ENCODE peak calls at places on chromosomes 13 and 19, in ten cellular contexts. Q, B, O, E, S, J, D, A, I and L are unnamed samples.

GRCh38 chr19:41696402-41697197 is 8.5 kb upstream of the CEACAM7 start:
- DNase-seq in B (no peak), I (no peak), O (no peak), Q (peak; percentile 24), S (peak; percentile 48), D (no peak), J (no peak), A (no peak), E (peak; percentile 31), L (no peak)

GRCh38 chr13:72508392-72508791 is 219.0 kb downstream of the MZT1 start:
- DNase-seq in A (no peak), Q (no peak), E (no peak), S (no peak), J (no peak), O (no peak), D (no peak), I (no peak), B (no peak), L (no peak)

GRCh38 chr13:94464771-94465170 is 14.7 kb downstream of the DCT start:
- DNase-seq in I (no peak), B (no peak), S (no peak), E (no peak), A (no peak), D (no peak), J (no peak), Q (no peak), O (no peak), L (no peak)

GRCh38 chr19:55526216-55527196 is 10.4 kb downstream of the SBK2 start:
- DNase-seq in S (no peak), I (no peak), A (peak; percentile 74), D (peak; percentile 95), O (no peak), E (peak; percentile 80), B (no peak), J (peak; percentile 57), Q (peak; percentile 93), L (no peak)

GRCh38 chr13:65149687-65150086 is 2080.4 kb downstream of the PCDH9 start:
- DNase-seq in O (no peak), S (no peak), Q (no peak), B (no peak), J (no peak), D (no peak), I (no peak), A (no peak), E (no peak), L (no peak)

GRCh38 chr13:72113070-72113469 is 246.1 kb upstream of the DACH1 start:
- DNase-seq in J (no peak), B (no peak), I (no peak), S (no peak), Q (no peak), E (no peak), A (no peak), O (no peak), D (no peak), L (no peak)

GRCh38 chr19:58024661-58025060 is 9.2 kb upstream of the ZSCAN1 start:
- DNase-seq in D (no peak), Q (no peak), S (no peak), O (no peak), J (no peak), B (no peak), I (no peak), A (no peak), E (no peak), L (no peak)

GRCh38 chr13:45224181-45224580 is 23.3 kb upstream of the KCTD4 start:
- DNase-seq in B (no peak), Q (no peak), E (no peak), D (no peak), A (no peak), I (no peak), O (no peak), S (no peak), J (no peak), L (no peak)

GRCh38 chr13:60143775-60144174 is 20.0 kb downstream of the DIAPH3 start:
- DNase-seq in Q (no peak), S (no peak), I (no peak), D (no peak), A (no peak), E (no peak), B (no peak), J (no peak), O (no peak), L (no peak)

GRCh38 chr19:919157-920050 is 2.3 kb downstream of the KISS1R start:
- DNase-seq in O (no peak), J (no peak), I (no peak), E (no peak), A (no peak), Q (no peak), S (no peak), D (no peak), B (no peak), L (no peak)

GRCh38 chr19:35775298-35776101 is at the start of gene ARHGAP33:
- DNase-seq in A (peak; percentile 100), D (peak; percentile 98), S (peak; percentile 99), Q (peak; percentile 100), I (peak; percentile 87), B (peak; percentile 99), O (peak; percentile 99), J (peak; percentile 99), E (peak; percentile 100), L (peak; percentile 100)

GRCh38 chr19:35777961-35778360 is 2.6 kb downstream of the ARHGAP33 start:
- DNase-seq in E (no peak), S (no peak), Q (no peak), J (no peak), I (no peak), D (no peak), O (peak; percentile 52), A (no peak), B (no peak), L (no peak)

GRCh38 chr19:35777411-35777841 is 2.1 kb downstream of the ARHGAP33 start:
- DNase-seq in A (no peak), J (no peak), I (no peak), B (no peak), O (peak; percentile 48), S (no peak), Q (no peak), D (no peak), E (no peak), L (no peak)

GRCh38 chr19:35775046-35775297 is 392 bp upstream of the ARHGAP33 start:
- DNase-seq in B (no peak), D (no peak), Q (no peak), S (no peak), O (no peak), J (no peak), I (no peak), A (no peak), E (no peak), L (no peak)

GRCh38 chr19:35776102-35776788 is 881 bp downstream of the ARHGAP33 start:
- DNase-seq in D (no peak), S (no peak), A (no peak), Q (no peak), O (peak; percentile 57), I (no peak), B (no peak), E (no peak), J (no peak), L (no peak)
- H3K4me3 ChIP-seq in D (peak overlapping the region; percentile 62), S (peak overlapping the region; percentile 78), A (peak overlapping the region; percentile 85), Q (peak overlapping the region; percentile 98), O (peak overlapping the region; percentile 86), I (peak overlapping the region; percentile 73), B (peak overlapping the region; percentile 85), E (peak overlapping the region; percentile 88), J (peak overlapping the region; percentile 59), L (peak overlapping the region; percentile 86)

GRCh38 chr19:5925830-5926459 is 11.9 kb downstream of the CAPS start:
- DNase-seq in I (no peak), Q (no peak), D (no peak), B (no peak), A (no peak), S (no peak), O (no peak), E (peak; percentile 46), J (no peak), L (no peak)
- TF ChIP-seq EP300 in I (no peak), Q (no peak), D (no peak), B (no peak), A (no peak), S (no peak), O (no peak), E (no peak), J (no peak), L (no peak)

DNA sequence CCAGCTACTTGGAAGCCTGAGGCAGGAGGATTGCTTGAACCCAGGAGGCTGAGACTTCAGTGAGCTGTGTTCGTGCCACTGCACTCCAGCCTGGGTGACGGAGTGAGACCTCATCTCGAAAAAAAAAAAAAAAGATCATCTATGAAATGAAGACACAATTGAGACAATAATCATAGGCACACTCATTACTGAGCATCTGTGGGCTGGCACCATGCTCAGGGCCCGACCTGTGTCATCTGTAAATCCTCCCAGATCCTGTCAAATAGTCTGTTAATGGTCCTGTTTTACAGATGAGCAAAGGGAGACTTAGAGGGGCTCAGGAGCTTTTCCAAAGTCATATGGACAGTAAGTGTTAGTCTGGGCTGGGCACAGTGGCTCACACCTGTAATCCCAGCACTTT is 4.1 kb upstream of the NANOS2 start:
- DNase-seq in D (no peak), A (no peak), I (no peak), S (no peak), B (no peak), Q (no peak), J (no peak), E (no peak), O (no peak), L (no peak)
- H3K4me3 ChIP-seq in D (no peak overlapping the region), A (no peak overlapping the region), I (no peak overlapping the region), S (no peak overlapping the region), B (no peak overlapping the region), Q (no peak overlapping the region), J (no peak overlapping the region), E (no peak overlapping the region), O (no peak overlapping the region), L (no peak overlapping the region)

DNA sequence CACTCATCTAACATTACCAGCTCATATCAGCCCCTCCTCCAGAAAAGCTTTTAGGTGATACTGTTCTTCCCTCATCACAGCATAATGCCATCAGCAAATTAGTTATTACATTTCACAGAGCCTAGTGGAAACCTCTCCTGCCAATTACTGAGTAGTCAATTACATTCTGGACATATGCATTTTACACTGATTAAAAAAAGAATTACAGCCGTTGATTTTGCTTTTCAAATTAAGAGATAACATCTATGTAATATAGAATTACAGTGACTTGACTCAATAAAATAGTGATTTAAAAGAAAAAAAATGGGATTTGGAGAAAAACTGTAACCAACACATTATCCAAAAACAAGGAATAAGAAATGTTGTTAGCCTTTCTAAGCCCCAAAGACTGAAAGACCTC is 542.1 kb downstream of the UQCRFS1 start:
- DNase-seq in Q (no peak), B (no peak), S (no peak), E (no peak), J (no peak), I (no peak), A (no peak), D (no peak), O (no peak), L (no peak)
- TF ChIP-seq EP300 in Q (no peak), B (no peak), S (no peak), E (no peak), J (no peak), I (no peak), A (no peak), D (no peak), O (no peak), L (no peak)

DNA sequence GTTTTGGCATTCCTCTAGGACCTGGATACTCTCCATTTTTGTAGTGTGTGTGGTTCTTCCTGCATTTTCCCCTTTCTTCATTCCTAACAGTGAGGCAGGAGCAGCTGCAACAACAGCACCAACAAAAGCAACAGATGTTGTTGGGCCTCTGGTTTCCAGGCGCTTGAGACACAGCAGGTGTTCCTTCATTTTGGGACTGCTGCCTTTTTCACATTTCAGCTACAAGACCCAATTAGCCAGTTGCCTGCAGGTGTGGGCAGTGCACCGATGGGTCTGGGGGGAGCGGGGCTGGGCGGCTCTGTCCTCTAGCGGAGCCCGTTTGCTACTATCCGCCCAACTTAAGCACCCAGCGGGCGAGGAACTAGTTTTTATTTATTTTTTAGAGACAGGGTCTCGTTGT is 26.0 kb downstream of the ELF1 start:
- DNase-seq in E (peak; percentile 26), A (no peak), J (no peak), D (no peak), I (no peak), Q (no peak), B (no peak), S (no peak), O (no peak), L (no peak)
- H3K4me3 ChIP-seq in E (no peak overlapping the region), A (no peak overlapping the region), J (no peak overlapping the region), D (no peak overlapping the region), I (no peak overlapping the region), Q (no peak overlapping the region), B (no peak overlapping the region), S (no peak overlapping the region), O (no peak overlapping the region), L (no peak overlapping the region)